ENCODE peak calls at places on chromosomes 5 and 9, in four cellular contexts. One of them, this sample, is unnamed.

GRCh38 chr5:157294692-157295091 is 28.8 kb downstream of the CYFIP2 start:
- DNase-seq in HCT116: no peak
- DNase-seq in stomach: no peak
- DNase-seq in brain microvascular endothelial cell: no peak
- DNase-seq in this sample: no peak

GRCh38 chr9:114274217-114274616 is 48.7 kb upstream of the ORM1 start:
- DNase-seq in brain microvascular endothelial cell: no peak
- DNase-seq in stomach: no peak
- DNase-seq in HCT116: no peak
- DNase-seq in this sample: no peak

GRCh38 chr5:66960373-66961137 is 236.0 kb downstream of the CD180 start:
- DNase-seq in brain microvascular endothelial cell: peak; percentile 14
- DNase-seq in HCT116: no peak
- DNase-seq in stomach: peak; percentile 31
- DNase-seq in this sample: no peak

GRCh38 chr5:150167908-150168307 is 1.3 kb downstream of the CDX1 start:
- DNase-seq in HCT116: no peak
- DNase-seq in stomach: no peak
- DNase-seq in brain microvascular endothelial cell: no peak
- DNase-seq in this sample: no peak

GRCh38 chr5:35971186-35971877 is 19.9 kb downstream of the UGT3A1 start:
- DNase-seq in brain microvascular endothelial cell: no peak
- DNase-seq in HCT116: no peak
- DNase-seq in stomach: no peak
- DNase-seq in this sample: no peak

GRCh38 chr5:128062172-128062746 is 21.3 kb upstream of the SLC12A2 start:
- DNase-seq in HCT116: no peak
- DNase-seq in stomach: no peak
- DNase-seq in brain microvascular endothelial cell: no peak
- DNase-seq in this sample: peak; percentile 12

GRCh38 chr9:34553511-34554021 is 30.8 kb upstream of the ENHO start:
- DNase-seq in brain microvascular endothelial cell: no peak
- DNase-seq in stomach: no peak
- DNase-seq in HCT116: no peak
- DNase-seq in this sample: no peak

GRCh38 chr5:113047234-113047633 is 70.6 kb downstream of the DCP2 start:
- DNase-seq in brain microvascular endothelial cell: no peak
- DNase-seq in stomach: no peak
- DNase-seq in HCT116: peak; percentile 22
- DNase-seq in this sample: no peak

GRCh38 chr5:72246954-72247442 is 73.0 kb downstream of the MRPS27 start:
- DNase-seq in stomach: no peak
- DNase-seq in brain microvascular endothelial cell: peak; percentile 37
- DNase-seq in HCT116: no peak
- DNase-seq in this sample: peak; percentile 51

GRCh38 chr5:167770461-167770860 is 521.0 kb upstream of the WWC1 start:
- DNase-seq in stomach: no peak
- DNase-seq in HCT116: no peak
- DNase-seq in brain microvascular endothelial cell: no peak
- DNase-seq in this sample: no peak

GRCh38 chr9:117304613-117305012 is 110.2 kb downstream of the ASTN2 start:
- DNase-seq in stomach: no peak
- DNase-seq in HCT116: no peak
- DNase-seq in brain microvascular endothelial cell: no peak
- DNase-seq in this sample: no peak

GRCh38 chr9:101791938-101792337 is 53.5 kb upstream of the GRIN3A start:
- DNase-seq in HCT116: peak; percentile 10
- DNase-seq in brain microvascular endothelial cell: peak; percentile 47
- DNase-seq in stomach: no peak
- DNase-seq in this sample: peak; percentile 33

GRCh38 chr5:133869675-133869978 is 98.8 kb downstream of the C5orf15 start:
- DNase-seq in HCT116: no peak
- DNase-seq in brain microvascular endothelial cell: no peak
- DNase-seq in stomach: peak; percentile 41
- DNase-seq in this sample: no peak

GRCh38 chr9:124295097-124295794 is 37.5 kb downstream of the NEK6 start:
- DNase-seq in stomach: no peak
- DNase-seq in brain microvascular endothelial cell: no peak
- DNase-seq in HCT116: no peak
- DNase-seq in this sample: no peak

GRCh38 chr5:22709743-22710142 is 143.4 kb downstream of the CDH12 start:
- DNase-seq in brain microvascular endothelial cell: no peak
- DNase-seq in HCT116: no peak
- DNase-seq in stomach: no peak
- DNase-seq in this sample: no peak

GRCh38 chr9:15205632-15206243 is 101.3 kb downstream of the TTC39B start:
- DNase-seq in stomach: no peak
- DNase-seq in brain microvascular endothelial cell: peak; percentile 39
- DNase-seq in HCT116: no peak
- DNase-seq in this sample: no peak

GRCh38 chr9:84667571-84668203 is 1.8 kb upstream of the NTRK2 start:
- DNase-seq in HCT116: no peak
- DNase-seq in brain microvascular endothelial cell: peak; percentile 57
- DNase-seq in stomach: no peak
- DNase-seq in this sample: no peak

GRCh38 chr9:120668399-120668798 is 45.9 kb downstream of the MEGF9 start:
- DNase-seq in brain microvascular endothelial cell: no peak
- DNase-seq in stomach: no peak
- DNase-seq in HCT116: no peak
- DNase-seq in this sample: no peak

GRCh38 chr9:120659617-120660169 is 54.6 kb downstream of the MEGF9 start:
- DNase-seq in brain microvascular endothelial cell: no peak
- DNase-seq in stomach: no peak
- DNase-seq in HCT116: no peak
- DNase-seq in this sample: no peak

GRCh38 chr9:120662513-120662912 is 51.8 kb downstream of the MEGF9 start:
- DNase-seq in HCT116: no peak
- DNase-seq in stomach: no peak
- DNase-seq in brain microvascular endothelial cell: no peak
- DNase-seq in this sample: no peak

GRCh38 chr9:120663380-120663779 is 50.9 kb downstream of the MEGF9 start:
- DNase-seq in HCT116: no peak
- DNase-seq in brain microvascular endothelial cell: no peak
- DNase-seq in stomach: no peak
- DNase-seq in this sample: no peak

DNA sequence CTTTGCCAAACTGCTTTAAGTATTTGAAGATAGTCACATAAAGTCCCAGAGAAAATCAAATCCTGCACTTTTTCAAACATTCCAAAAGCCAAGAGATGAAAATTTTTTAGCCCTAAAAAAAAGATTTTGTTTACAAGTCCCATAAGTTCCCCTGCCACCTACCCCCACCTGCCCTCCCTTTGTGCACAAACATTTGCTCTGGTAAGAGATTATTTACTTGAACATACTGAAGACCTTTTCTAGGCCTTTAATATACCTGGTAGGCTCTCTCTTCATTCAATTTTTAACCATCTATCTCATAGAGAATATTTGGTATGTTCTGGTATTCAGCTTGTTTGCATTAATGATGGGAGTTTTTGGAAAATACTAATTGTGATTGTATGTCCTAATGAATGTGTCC is 50.3 kb downstream of the MEGF9 start:
- DNase-seq in stomach: no peak
- DNase-seq in brain microvascular endothelial cell: no peak
- DNase-seq in HCT116: no peak
- DNase-seq in this sample: no peak
- H3K4me3 ChIP-seq in stomach: no peak overlapping the region
- H3K4me3 ChIP-seq in brain microvascular endothelial cell: no peak overlapping the region
- H3K4me3 ChIP-seq in HCT116: no peak overlapping the region
- H3K4me3 ChIP-seq in this sample: no peak overlapping the region

GRCh38 chr5:68415177-68416085 is 199.9 kb downstream of the PIK3R1 start:
- DNase-seq in brain microvascular endothelial cell: no peak
- DNase-seq in HCT116: no peak
- DNase-seq in stomach: no peak
- DNase-seq in this sample: no peak

GRCh38 chr5:68418680-68419079 is 203.1 kb downstream of the PIK3R1 start:
- DNase-seq in HCT116: no peak
- DNase-seq in brain microvascular endothelial cell: no peak
- DNase-seq in stomach: no peak
- DNase-seq in this sample: no peak

GRCh38 chr5:68419101-68419636 is 203.6 kb downstream of the PIK3R1 start:
- DNase-seq in stomach: no peak
- DNase-seq in brain microvascular endothelial cell: no peak
- DNase-seq in HCT116: no peak
- DNase-seq in this sample: no peak

GRCh38 chr5:68418230-68418629 is 202.7 kb downstream of the PIK3R1 start:
- DNase-seq in brain microvascular endothelial cell: no peak
- DNase-seq in stomach: no peak
- DNase-seq in HCT116: no peak
- DNase-seq in this sample: no peak

DNA sequence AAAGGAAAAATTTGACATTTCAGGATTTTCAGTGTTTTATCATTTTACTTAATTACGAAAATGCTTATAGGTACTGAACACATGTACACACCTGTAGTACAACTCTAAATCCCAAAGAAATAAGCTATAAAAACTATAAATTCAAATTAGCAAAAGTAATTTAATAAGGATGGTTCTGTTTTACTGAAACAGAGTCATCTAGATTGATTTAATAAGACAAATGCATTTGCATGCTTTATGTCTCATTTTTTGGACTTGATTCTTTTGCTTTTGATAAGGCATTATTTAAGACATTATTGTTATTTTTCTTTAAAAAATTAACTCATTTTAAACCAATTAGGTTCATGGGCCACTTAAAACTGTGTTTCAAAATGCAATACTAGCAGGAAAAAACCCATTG is 201.2 kb downstream of the PIK3R1 start:
- DNase-seq in stomach: no peak
- DNase-seq in HCT116: no peak
- DNase-seq in brain microvascular endothelial cell: no peak
- DNase-seq in this sample: no peak
- H3K36me3 ChIP-seq in stomach: no peaks in the 10 kb centered on the region
- H3K36me3 ChIP-seq in HCT116: no peaks in the 10 kb centered on the region
- H3K36me3 ChIP-seq in brain microvascular endothelial cell: no peaks in the 10 kb centered on the region
- H3K36me3 ChIP-seq in this sample: no peaks in the 10 kb centered on the region

GRCh38 chr9:5626727-5627634 is 1.9 kb upstream of the RIC1 start:
- DNase-seq in HCT116: no peak
- DNase-seq in brain microvascular endothelial cell: peak; percentile 38
- DNase-seq in stomach: no peak
- DNase-seq in this sample: peak; percentile 21
- H3K4me3 ChIP-seq in HCT116: peak overlapping the region; percentile 93
- H3K4me3 ChIP-seq in brain microvascular endothelial cell: no peak overlapping the region
- H3K4me3 ChIP-seq in stomach: peak overlapping the region; percentile 95
- H3K4me3 ChIP-seq in this sample: no peak overlapping the region

GRCh38 chr5:1503301-1504243 is 20.2 kb downstream of the LPCAT1 start:
- DNase-seq in brain microvascular endothelial cell: no peak
- DNase-seq in HCT116: no peak
- DNase-seq in stomach: peak; percentile 46
- DNase-seq in this sample: no peak

GRCh38 chr5:1502046-1502736 is 21.6 kb downstream of the LPCAT1 start:
- DNase-seq in stomach: peak; percentile 33
- DNase-seq in brain microvascular endothelial cell: no peak
- DNase-seq in HCT116: no peak
- DNase-seq in this sample: no peak

GRCh38 chr5:1501372-1502045 is 22.3 kb downstream of the LPCAT1 start:
- DNase-seq in HCT116: no peak
- DNase-seq in stomach: no peak
- DNase-seq in brain microvascular endothelial cell: no peak
- DNase-seq in this sample: no peak

GRCh38 chr5:1504244-1504595 is 19.5 kb downstream of the LPCAT1 start:
- DNase-seq in brain microvascular endothelial cell: no peak
- DNase-seq in stomach: no peak
- DNase-seq in HCT116: no peak
- DNase-seq in this sample: no peak

GRCh38 chr5:1502737-1503120 is 21.0 kb downstream of the LPCAT1 start:
- DNase-seq in stomach: no peak
- DNase-seq in brain microvascular endothelial cell: no peak
- DNase-seq in HCT116: no peak
- DNase-seq in this sample: no peak
- H3K36me3 ChIP-seq in stomach: no peaks in the 10 kb centered on the region
- H3K36me3 ChIP-seq in brain microvascular endothelial cell: peaks cover 5% of the 10 kb centered on the region
- H3K36me3 ChIP-seq in HCT116: peaks cover 4% of the 10 kb centered on the region
- H3K36me3 ChIP-seq in this sample: peaks cover 92% of the 10 kb centered on the region